ENCODE peak calls at places on chromosomes 11 and 22, in seven cellular contexts. One of them, this sample, is unnamed.

GRCh38 chr22:42595434-42595833 is 19.2 kb downstream of the POLDIP3 start:
- DNase-seq in gastrocnemius medialis: no peak
- DNase-seq in A549: no peak
- DNase-seq in Peyer's patch: no peak
- DNase-seq in IMR-90: no peak
- DNase-seq in caudate nucleus: no peak
- DNase-seq in left ventricle myocardium inferior: no peak
- DNase-seq in this sample: no peak

GRCh38 chr11:9972917-9973504 is 309.1 kb downstream of the SWAP70 start:
- DNase-seq in gastrocnemius medialis: no peak
- DNase-seq in A549: peak; percentile 63
- DNase-seq in Peyer's patch: peak; percentile 61
- DNase-seq in IMR-90: peak; percentile 70
- DNase-seq in caudate nucleus: no peak
- DNase-seq in left ventricle myocardium inferior: no peak
- DNase-seq in this sample: no peak

GRCh38 chr11:75539459-75540022 is 13.8 kb upstream of the GDPD5 start:
- DNase-seq in gastrocnemius medialis: no peak
- DNase-seq in A549: no peak
- DNase-seq in Peyer's patch: no peak
- DNase-seq in IMR-90: no peak
- DNase-seq in caudate nucleus: no peak
- DNase-seq in left ventricle myocardium inferior: no peak
- DNase-seq in this sample: no peak

GRCh38 chr11:62504158-62504973 is 42.2 kb downstream of the AHNAK start:
- DNase-seq in gastrocnemius medialis: no peak
- DNase-seq in A549: no peak
- DNase-seq in Peyer's patch: no peak
- DNase-seq in IMR-90: no peak
- DNase-seq in caudate nucleus: no peak
- DNase-seq in left ventricle myocardium inferior: no peak
- DNase-seq in this sample: no peak

GRCh38 chr11:123304828-123305530 is 109.9 kb upstream of the CLMP start:
- DNase-seq in gastrocnemius medialis: no peak
- DNase-seq in A549: no peak
- DNase-seq in Peyer's patch: no peak
- DNase-seq in IMR-90: no peak
- DNase-seq in caudate nucleus: no peak
- DNase-seq in left ventricle myocardium inferior: no peak
- DNase-seq in this sample: no peak

GRCh38 chr11:120339394-120339890 is 3.2 kb downstream of the ARHGEF12 start:
- DNase-seq in gastrocnemius medialis: no peak
- DNase-seq in A549: no peak
- DNase-seq in Peyer's patch: peak; percentile 47
- DNase-seq in IMR-90: peak; percentile 43
- DNase-seq in caudate nucleus: peak; percentile 45
- DNase-seq in left ventricle myocardium inferior: no peak
- DNase-seq in this sample: no peak

GRCh38 chr11:65274734-65275682 is 13.2 kb downstream of the POLA2 start:
- DNase-seq in gastrocnemius medialis: peak; percentile 69
- DNase-seq in A549: peak; percentile 85
- DNase-seq in Peyer's patch: peak; percentile 86
- DNase-seq in IMR-90: peak; percentile 99
- DNase-seq in caudate nucleus: peak; percentile 80
- DNase-seq in left ventricle myocardium inferior: peak; percentile 60
- DNase-seq in this sample: peak; percentile 32

GRCh38 chr11:12121504-12121903 is 11.1 kb downstream of the MICAL2 start:
- DNase-seq in gastrocnemius medialis: no peak
- DNase-seq in A549: no peak
- DNase-seq in Peyer's patch: no peak
- DNase-seq in IMR-90: no peak
- DNase-seq in caudate nucleus: no peak
- DNase-seq in left ventricle myocardium inferior: no peak
- DNase-seq in this sample: no peak

GRCh38 chr11:18056561-18057181 is 10.6 kb upstream of the TPH1 start:
- DNase-seq in gastrocnemius medialis: no peak
- DNase-seq in A549: no peak
- DNase-seq in Peyer's patch: no peak
- DNase-seq in IMR-90: no peak
- DNase-seq in caudate nucleus: no peak
- DNase-seq in left ventricle myocardium inferior: no peak
- DNase-seq in this sample: no peak

GRCh38 chr22:38706885-38707180 is 1.1 kb downstream of the GTPBP1 start:
- DNase-seq in gastrocnemius medialis: no peak
- DNase-seq in A549: no peak
- DNase-seq in Peyer's patch: no peak
- DNase-seq in IMR-90: no peak
- DNase-seq in caudate nucleus: no peak
- DNase-seq in left ventricle myocardium inferior: no peak
- DNase-seq in this sample: no peak

GRCh38 chr11:14059491-14059890 is 97.0 kb downstream of the SPON1 start:
- DNase-seq in gastrocnemius medialis: no peak
- DNase-seq in A549: no peak
- DNase-seq in Peyer's patch: no peak
- DNase-seq in IMR-90: no peak
- DNase-seq in caudate nucleus: peak; percentile 64
- DNase-seq in left ventricle myocardium inferior: no peak
- DNase-seq in this sample: no peak

GRCh38 chr11:69442807-69443137 is 38.7 kb upstream of the LINC01488 start:
- DNase-seq in gastrocnemius medialis: no peak
- DNase-seq in A549: no peak
- DNase-seq in Peyer's patch: no peak
- DNase-seq in IMR-90: peak; percentile 60
- DNase-seq in caudate nucleus: no peak
- DNase-seq in left ventricle myocardium inferior: peak; percentile 60
- DNase-seq in this sample: no peak

GRCh38 chr11:66264893-66265292 is 3.5 kb upstream of the RAB1B start:
- DNase-seq in gastrocnemius medialis: no peak
- DNase-seq in A549: peak; percentile 41
- DNase-seq in Peyer's patch: no peak
- DNase-seq in IMR-90: no peak
- DNase-seq in caudate nucleus: no peak
- DNase-seq in left ventricle myocardium inferior: no peak
- DNase-seq in this sample: no peak

GRCh38 chr22:24106385-24107381 is 74.6 kb upstream of the SUSD2 start:
- DNase-seq in gastrocnemius medialis: no peak
- DNase-seq in A549: no peak
- DNase-seq in Peyer's patch: peak; percentile 67
- DNase-seq in IMR-90: no peak
- DNase-seq in caudate nucleus: no peak
- DNase-seq in left ventricle myocardium inferior: peak; percentile 25
- DNase-seq in this sample: no peak

GRCh38 chr11:76824980-76825725 is 35.6 kb upstream of the ACER3 start:
- DNase-seq in gastrocnemius medialis: no peak
- DNase-seq in A549: no peak
- DNase-seq in Peyer's patch: no peak
- DNase-seq in IMR-90: peak; percentile 61
- DNase-seq in caudate nucleus: no peak
- DNase-seq in left ventricle myocardium inferior: no peak
- DNase-seq in this sample: no peak

GRCh38 chr22:20531404-20532181 is 24.2 kb downstream of the MED15 start:
- DNase-seq in gastrocnemius medialis: peak; percentile 84
- DNase-seq in A549: peak; percentile 87
- DNase-seq in Peyer's patch: peak; percentile 70
- DNase-seq in IMR-90: peak; percentile 90
- DNase-seq in caudate nucleus: peak; percentile 80
- DNase-seq in left ventricle myocardium inferior: peak; percentile 46
- DNase-seq in this sample: no peak
- H3K27ac ChIP-seq in gastrocnemius medialis: peak overlapping the region; percentile 92
- H3K27ac ChIP-seq in A549: peak overlapping the region; percentile 92
- H3K27ac ChIP-seq in Peyer's patch: peak overlapping the region; percentile 70
- H3K27ac ChIP-seq in IMR-90: peak overlapping the region; percentile 91
- H3K27ac ChIP-seq in caudate nucleus: peak overlapping the region; percentile 73
- H3K27ac ChIP-seq in left ventricle myocardium inferior: peak overlapping the region; percentile 85
- H3K27ac ChIP-seq in this sample: peak overlapping the region; percentile 93

DNA sequence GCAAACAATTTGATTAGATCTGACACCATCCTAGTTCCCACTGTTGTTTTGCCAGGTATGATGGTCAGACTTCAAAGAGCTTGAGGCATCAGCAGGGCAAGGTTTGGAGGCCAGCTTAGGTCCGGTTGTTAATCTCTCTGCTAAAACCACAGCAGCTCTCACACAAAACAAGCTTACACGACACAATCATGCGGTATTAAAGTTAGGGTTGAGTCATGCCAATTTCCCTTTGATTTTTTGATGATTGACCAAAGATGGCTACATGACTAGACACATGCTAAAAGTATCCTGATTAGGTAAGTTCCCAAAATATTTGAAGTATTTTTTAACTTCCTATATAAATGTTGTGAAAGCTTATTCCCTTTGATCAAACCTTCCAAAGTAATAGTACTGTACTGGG is 145.9 kb downstream of the ELP4 start:
- DNase-seq in gastrocnemius medialis: no peak
- DNase-seq in A549: peak; percentile 60
- DNase-seq in Peyer's patch: no peak
- DNase-seq in IMR-90: peak; percentile 85
- DNase-seq in caudate nucleus: no peak
- DNase-seq in left ventricle myocardium inferior: no peak
- DNase-seq in this sample: no peak
- H3K27ac ChIP-seq in gastrocnemius medialis: no peak overlapping the region
- H3K27ac ChIP-seq in A549: peak overlapping the region; percentile 70
- H3K27ac ChIP-seq in Peyer's patch: no peak overlapping the region
- H3K27ac ChIP-seq in IMR-90: no peak overlapping the region
- H3K27ac ChIP-seq in caudate nucleus: no peak overlapping the region
- H3K27ac ChIP-seq in left ventricle myocardium inferior: no peak overlapping the region
- H3K27ac ChIP-seq in this sample: no peak overlapping the region

GRCh38 chr22:46541536-46541935 is 4.1 kb upstream of the CELSR1 start:
- DNase-seq in gastrocnemius medialis: no peak
- DNase-seq in A549: no peak
- DNase-seq in Peyer's patch: no peak
- DNase-seq in IMR-90: no peak
- DNase-seq in caudate nucleus: no peak
- DNase-seq in left ventricle myocardium inferior: no peak
- DNase-seq in this sample: no peak
- H3K27ac ChIP-seq in gastrocnemius medialis: no peak overlapping the region
- H3K27ac ChIP-seq in A549: peak overlapping the region; percentile 78
- H3K27ac ChIP-seq in Peyer's patch: no peak overlapping the region
- H3K27ac ChIP-seq in IMR-90: no peak overlapping the region
- H3K27ac ChIP-seq in caudate nucleus: no peak overlapping the region
- H3K27ac ChIP-seq in left ventricle myocardium inferior: no peak overlapping the region
- H3K27ac ChIP-seq in this sample: no peak overlapping the region

GRCh38 chr11:68372114-68372513 is 59.7 kb downstream of the LRP5 start:
- DNase-seq in gastrocnemius medialis: no peak
- DNase-seq in A549: no peak
- DNase-seq in Peyer's patch: no peak
- DNase-seq in IMR-90: no peak
- DNase-seq in caudate nucleus: no peak
- DNase-seq in left ventricle myocardium inferior: no peak
- DNase-seq in this sample: no peak

GRCh38 chr11:68373189-68373809 is 60.9 kb downstream of the LRP5 start:
- DNase-seq in gastrocnemius medialis: no peak
- DNase-seq in A549: no peak
- DNase-seq in Peyer's patch: no peak
- DNase-seq in IMR-90: peak; percentile 61
- DNase-seq in caudate nucleus: no peak
- DNase-seq in left ventricle myocardium inferior: peak; percentile 57
- DNase-seq in this sample: no peak

GRCh38 chr11:68371176-68372041 is 59.0 kb downstream of the LRP5 start:
- DNase-seq in gastrocnemius medialis: peak; percentile 51
- DNase-seq in A549: no peak
- DNase-seq in Peyer's patch: peak; percentile 80
- DNase-seq in IMR-90: no peak
- DNase-seq in caudate nucleus: no peak
- DNase-seq in left ventricle myocardium inferior: peak; percentile 66
- DNase-seq in this sample: no peak

GRCh38 chr11:68373810-68374501 is 61.6 kb downstream of the LRP5 start:
- DNase-seq in gastrocnemius medialis: no peak
- DNase-seq in A549: no peak
- DNase-seq in Peyer's patch: peak; percentile 55
- DNase-seq in IMR-90: peak; percentile 15
- DNase-seq in caudate nucleus: peak; percentile 43
- DNase-seq in left ventricle myocardium inferior: peak; percentile 72
- DNase-seq in this sample: no peak

GRCh38 chr11:68372625-68373024 is 60.2 kb downstream of the LRP5 start:
- DNase-seq in gastrocnemius medialis: no peak
- DNase-seq in A549: no peak
- DNase-seq in Peyer's patch: peak; percentile 76
- DNase-seq in IMR-90: no peak
- DNase-seq in caudate nucleus: no peak
- DNase-seq in left ventricle myocardium inferior: no peak
- DNase-seq in this sample: no peak
- H3K27ac ChIP-seq in gastrocnemius medialis: no peak overlapping the region
- H3K27ac ChIP-seq in A549: peak overlapping the region; percentile 21
- H3K27ac ChIP-seq in Peyer's patch: peak overlapping the region; percentile 83
- H3K27ac ChIP-seq in IMR-90: no peak overlapping the region
- H3K27ac ChIP-seq in caudate nucleus: no peak overlapping the region
- H3K27ac ChIP-seq in left ventricle myocardium inferior: peak overlapping the region; percentile 95
- H3K27ac ChIP-seq in this sample: peak overlapping the region; percentile 97

DNA sequence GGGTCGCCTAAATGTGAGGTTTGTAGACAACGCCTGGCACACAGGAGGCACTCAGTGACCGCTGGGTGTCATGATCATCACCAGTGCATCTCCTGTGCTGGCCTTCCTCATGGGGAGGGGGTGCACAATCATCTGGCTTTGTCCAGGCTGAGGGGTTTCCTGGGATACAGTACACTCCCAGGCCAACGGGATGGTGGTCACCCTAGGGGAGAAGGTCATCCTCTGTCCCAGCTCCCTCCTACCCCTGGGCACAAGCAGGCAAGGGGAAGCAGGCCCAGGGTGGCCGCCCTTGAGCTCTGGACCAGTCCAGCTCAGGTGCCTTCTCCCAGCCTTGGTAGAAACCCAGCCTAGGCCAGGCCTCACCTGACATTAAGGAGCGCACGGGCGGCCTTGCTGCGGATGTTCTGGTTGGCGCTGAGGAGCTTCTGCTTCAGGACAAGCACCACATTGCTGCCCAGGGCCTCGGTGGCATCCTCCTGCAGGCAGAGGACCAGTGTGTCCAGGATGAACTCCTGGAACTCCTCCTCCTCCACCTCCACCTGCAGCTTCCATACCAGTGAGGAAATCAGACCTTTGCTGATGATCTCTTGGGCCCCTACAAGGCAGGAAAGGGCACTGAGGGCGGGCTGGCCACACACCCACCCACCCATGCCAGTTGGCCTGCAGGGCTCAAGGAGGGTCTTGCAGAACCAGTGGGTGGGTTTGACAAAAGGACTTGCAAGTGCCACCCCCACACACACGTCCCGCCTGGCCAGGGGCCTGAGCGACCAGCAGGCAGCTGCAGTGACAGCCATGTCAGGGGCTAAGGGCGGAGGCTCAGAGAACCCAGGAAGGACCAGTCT is 6.6 kb upstream of the GNAZ start:
- DNase-seq in gastrocnemius medialis: no peak
- DNase-seq in A549: no peak
- DNase-seq in Peyer's patch: peak; percentile 39
- DNase-seq in IMR-90: no peak
- DNase-seq in caudate nucleus: no peak
- DNase-seq in left ventricle myocardium inferior: no peak
- DNase-seq in this sample: no peak
- H3K27ac ChIP-seq in gastrocnemius medialis: no peak overlapping the region
- H3K27ac ChIP-seq in A549: no peak overlapping the region
- H3K27ac ChIP-seq in Peyer's patch: no peak overlapping the region
- H3K27ac ChIP-seq in IMR-90: no peak overlapping the region
- H3K27ac ChIP-seq in caudate nucleus: no peak overlapping the region
- H3K27ac ChIP-seq in left ventricle myocardium inferior: no peak overlapping the region
- H3K27ac ChIP-seq in this sample: no peak overlapping the region

This sample was measured in thoracic aorta.